ENCODE peak calls at places on chromosomes 5 and 9, in five cellular contexts. B is AG20443, W is heart left ventricle, H is HTR-8/SVneo, D is iris pigment epithelial cell. I is an unnamed sample.

GRCh38 chr9:121322037-121322736 is 47.9 kb downstream of the STOM start:
- DNase-seq in B (peak; percentile 60), W (no peak), H (peak; percentile 50), D (peak; percentile 97), I (peak; percentile 94)

GRCh38 chr5:11504794-11505193 is 399.5 kb downstream of the CTNND2 start:
- DNase-seq in B (no peak), W (no peak), H (peak; percentile 35), D (peak; percentile 4), I (no peak)

GRCh38 chr5:34616665-34617064 is 39.5 kb upstream of the RAI14 start:
- DNase-seq in B (no peak), W (no peak), H (no peak), D (no peak), I (no peak)

GRCh38 chr5:82991678-82992323 is 85.4 kb downstream of the TMEM167A start:
- DNase-seq in B (no peak), W (no peak), H (peak; percentile 3), D (peak; percentile 62), I (no peak)

GRCh38 chr9:83981126-83981871 is 694 bp downstream of the RMI1 start:
- DNase-seq in B (peak; percentile 60), W (peak; percentile 30), H (peak; percentile 28), D (peak; percentile 65), I (peak; percentile 72)

GRCh38 chr9:128341435-128341849 is 1.1 kb downstream of the SLC27A4 start:
- DNase-seq in B (peak; percentile 84), W (peak; percentile 32), H (peak; percentile 81), D (peak; percentile 69), I (peak; percentile 54)

GRCh38 chr5:142507528-142507927 is 178.4 kb downstream of the FGF1 start:
- DNase-seq in B (no peak), W (no peak), H (no peak), D (no peak), I (no peak)

GRCh38 chr5:112356178-112356956 is 62.7 kb downstream of the EPB41L4A start:
- DNase-seq in B (no peak), W (no peak), H (no peak), D (no peak), I (no peak)

GRCh38 chr5:757931-758697 is 26.4 kb downstream of the ZDHHC11B start:
- DNase-seq in B (peak; percentile 21), W (peak; percentile 87), H (no peak), D (no peak), I (no peak)

GRCh38 chr5:1663186-1663585 is 136.5 kb downstream of the MRPL36 start:
- DNase-seq in B (no peak), W (no peak), H (no peak), D (no peak), I (no peak)

GRCh38 chr9:103245369-103245768 is 250.2 kb downstream of the CYLC2 start:
- DNase-seq in B (no peak), W (no peak), H (no peak), D (peak; percentile 11), I (no peak)

GRCh38 chr9:90783964-90784363 is 17.7 kb upstream of the SYK start:
- DNase-seq in B (no peak), W (no peak), H (no peak), D (no peak), I (no peak)

GRCh38 chr5:120538149-120538548 is 74.0 kb downstream of the PRR16 start:
- DNase-seq in B (peak; percentile 12), W (no peak), H (no peak), D (peak; percentile 68), I (peak; percentile 80)

GRCh38 chr5:32420506-32420905 is 24.0 kb downstream of the ZFR start:
- DNase-seq in B (peak; percentile 17), W (no peak), H (peak; percentile 68), D (peak; percentile 57), I (peak; percentile 26)

GRCh38 chr9:86795047-86795437 is 152.3 kb downstream of the GAS1 start:
- DNase-seq in B (no peak), W (no peak), H (no peak), D (no peak), I (peak; percentile 52)

GRCh38 chr5:160938532-160938931 is 86.5 kb upstream of the ATP10B start:
- DNase-seq in B (no peak), W (peak; percentile 8), H (no peak), D (peak; percentile 11), I (no peak)

GRCh38 chr5:95735436-95735835 is 4.3 kb downstream of the RHOBTB3 start:
- DNase-seq in B (no peak), W (no peak), H (no peak), D (no peak), I (no peak)

GRCh38 chr5:100430268-100430900 is 104.8 kb upstream of the FAM174A start:
- DNase-seq in B (peak; percentile 69), W (peak; percentile 25), H (peak; percentile 2), D (peak; percentile 33), I (peak; percentile 34)

GRCh38 chr5:135086326-135086725 is 52.3 kb upstream of the PITX1 start:
- DNase-seq in B (no peak), W (no peak), H (no peak), D (no peak), I (no peak)

GRCh38 chr5:115398726-115399125 is 102.3 kb upstream of the CCDC112 start:
- DNase-seq in B (no peak), W (no peak), H (no peak), D (peak; percentile 93), I (peak; percentile 89)

GRCh38 chr5:154646841-154647759 is 108.1 kb upstream of the LARP1 start:
- DNase-seq in B (peak; percentile 42), W (no peak), H (no peak), D (peak; percentile 55), I (peak; percentile 45)

GRCh38 chr5:93573627-93573974 is 7.4 kb downstream of the NR2F1-AS1 start:
- DNase-seq in B (no peak), W (no peak), H (no peak), D (peak; percentile 18), I (no peak)

GRCh38 chr9:99491408-99492259 is 269.6 kb downstream of the SEC61B start:
- DNase-seq in B (peak; percentile 71), W (no peak), H (no peak), D (peak; percentile 6), I (peak; percentile 36)

GRCh38 chr9:94867281-94867841 is 140.9 kb downstream of the AOPEP start:
- DNase-seq in B (peak; percentile 61), W (peak; percentile 77), H (peak; percentile 51), D (peak; percentile 98), I (peak; percentile 53)

GRCh38 chr5:89191374-89191773 is 308.4 kb upstream of the MEF2C start:
- DNase-seq in B (no peak), W (no peak), H (no peak), D (no peak), I (no peak)

GRCh38 chr5:180141068-180141660 is 67.8 kb downstream of the RASGEF1C start:
- DNase-seq in B (no peak), W (no peak), H (no peak), D (no peak), I (no peak)

GRCh38 chr5:181076920-181077319 is 36.9 kb downstream of the BTNL9 start:
- DNase-seq in B (no peak), W (no peak), H (no peak), D (no peak), I (no peak)

GRCh38 chr9:3675964-3676363 is 150.2 kb upstream of the RFX3 start:
- DNase-seq in B (no peak), W (no peak), H (no peak), D (no peak), I (no peak)

GRCh38 chr9:71675857-71676165 is 92.5 kb downstream of the CEMIP2 start:
- DNase-seq in B (no peak), W (no peak), H (no peak), D (no peak), I (no peak)